ENCODE peak calls at places on chromosomes 16 and 17, in nine cellular contexts. T is GM23248; S is effector memory CD4-positive, alpha-beta T cell; B is mesendoderm; U is SJCRH30; I is prostate gland; J is iPS DF 6.9; R is CD8-positive, alpha-beta memory T cell; F is neuronal stem cell. M is an unnamed sample.
A peak's percentile ranks its signal among the peaks of the same experiment; 100 is the strongest.

GRCh38 chr16:2959206-2959605 is 4.9 kb upstream of the KREMEN2 start:
- DNase-seq in B (no peak), S (no peak), T (no peak), I (no peak), F (no peak), U (no peak), R (no peak), J (no peak), M (no peak)

GRCh38 chr16:58226790-58227189 is 28.9 kb upstream of the CSNK2A2 start:
- DNase-seq in J (no peak), I (no peak), B (no peak), S (no peak), F (no peak), U (no peak), R (no peak), T (no peak), M (no peak)

GRCh38 chr17:33474789-33475188 is 181.7 kb upstream of the ASIC2 start:
- DNase-seq in B (no peak), U (no peak), I (no peak), J (no peak), T (no peak), F (no peak), R (no peak), S (no peak), M (no peak)

GRCh38 chr17:41678411-41678906 is 10.2 kb upstream of the EIF1 start:
- DNase-seq in J (no peak), T (no peak), S (no peak), B (no peak), I (no peak), F (no peak), R (no peak), U (no peak), M (no peak)

GRCh38 chr17:4872786-4873185 is 26.6 kb upstream of the C17orf107 start:
- DNase-seq in J (no peak), F (no peak), T (no peak), I (no peak), U (no peak), S (no peak), B (no peak), R (no peak), M (no peak)

GRCh38 chr17:63293310-63293709 is 152.8 kb downstream of the CYB561 start:
- DNase-seq in I (no peak), B (no peak), F (no peak), S (no peak), U (no peak), T (peak; percentile 82), J (no peak), R (no peak), M (no peak)

GRCh38 chr17:1511756-1512321 is 4.6 kb downstream of the INPP5K start:
- DNase-seq in I (peak; percentile 70), S (no peak), B (no peak), J (no peak), U (no peak), F (no peak), R (no peak), T (peak; percentile 75), M (peak; percentile 79)

GRCh38 chr16:59573528-59574271 is 839.6 kb upstream of the GOT2 start:
- DNase-seq in T (peak; percentile 67), J (no peak), S (no peak), F (no peak), B (no peak), U (no peak), I (no peak), R (no peak), M (no peak)

GRCh38 chr17:82348434-82348833 is 10.6 kb upstream of the TEX19 start:
- DNase-seq in U (no peak), T (no peak), B (no peak), F (no peak), J (no peak), R (no peak), S (no peak), I (no peak), M (no peak)

GRCh38 chr17:82349287-82349701 is 9.8 kb upstream of the TEX19 start:
- DNase-seq in F (no peak), B (no peak), I (no peak), S (no peak), U (no peak), R (no peak), T (peak; percentile 58), J (no peak), M (no peak)

GRCh38 chr17:82346342-82347300 is 12.4 kb upstream of the TEX19 start:
- DNase-seq in S (no peak), U (no peak), I (no peak), R (no peak), J (no peak), F (no peak), T (no peak), B (no peak), M (no peak)

GRCh38 chr17:82350182-82351030 is 8.6 kb upstream of the TEX19 start:
- DNase-seq in T (no peak), J (no peak), U (peak; percentile 86), I (no peak), B (no peak), S (no peak), R (no peak), F (no peak), M (no peak)

GRCh38 chr17:82348866-82349265 is 10.2 kb upstream of the TEX19 start:
- DNase-seq in F (no peak), S (no peak), R (no peak), B (no peak), J (no peak), I (no peak), T (no peak), U (no peak), M (no peak)
- H3K4me3 ChIP-seq in F (no peak overlapping the region), S (no peak overlapping the region), R (no peak overlapping the region), B (no peak overlapping the region), J (no peak overlapping the region), I (no peak overlapping the region), T (peak overlapping the region; percentile 39), U (no peak overlapping the region), M (no peak overlapping the region)

GRCh38 chr16:49483651-49484451 is 110.2 kb downstream of the C16orf78 start:
- DNase-seq in I (no peak), J (no peak), F (no peak), T (no peak), B (no peak), U (no peak), S (no peak), R (no peak), M (no peak)

GRCh38 chr16:49484454-49484853 is 110.8 kb downstream of the C16orf78 start:
- DNase-seq in T (peak; percentile 36), J (no peak), R (no peak), U (peak; percentile 65), I (peak; percentile 22), F (peak; percentile 42), B (peak; percentile 73), S (no peak), M (peak; percentile 50)

GRCh38 chr16:49484936-49485335 is 111.3 kb downstream of the C16orf78 start:
- DNase-seq in U (no peak), T (no peak), R (no peak), B (no peak), S (no peak), I (no peak), J (no peak), F (no peak), M (no peak)

GRCh38 chr16:49483251-49483650 is 109.6 kb downstream of the C16orf78 start:
- DNase-seq in J (no peak), U (no peak), S (no peak), F (no peak), B (no peak), I (no peak), R (no peak), T (no peak), M (no peak)

GRCh38 chr16:49482690-49483089 is 109.1 kb downstream of the C16orf78 start:
- DNase-seq in S (no peak), U (no peak), T (no peak), I (no peak), R (peak; percentile 4), J (no peak), F (no peak), B (no peak), M (no peak)
- H3K27me3 ChIP-seq in S (peaks cover 3% of the 10 kb centered on the region), U (peaks cover 3% of the 10 kb centered on the region), T (peaks cover 18% of the 10 kb centered on the region), I (no peaks in the 10 kb centered on the region), R (no peaks in the 10 kb centered on the region), J (no peaks in the 10 kb centered on the region), F (no peaks in the 10 kb centered on the region), B (no peaks in the 10 kb centered on the region), M (peaks cover 5% of the 10 kb centered on the region)

DNA sequence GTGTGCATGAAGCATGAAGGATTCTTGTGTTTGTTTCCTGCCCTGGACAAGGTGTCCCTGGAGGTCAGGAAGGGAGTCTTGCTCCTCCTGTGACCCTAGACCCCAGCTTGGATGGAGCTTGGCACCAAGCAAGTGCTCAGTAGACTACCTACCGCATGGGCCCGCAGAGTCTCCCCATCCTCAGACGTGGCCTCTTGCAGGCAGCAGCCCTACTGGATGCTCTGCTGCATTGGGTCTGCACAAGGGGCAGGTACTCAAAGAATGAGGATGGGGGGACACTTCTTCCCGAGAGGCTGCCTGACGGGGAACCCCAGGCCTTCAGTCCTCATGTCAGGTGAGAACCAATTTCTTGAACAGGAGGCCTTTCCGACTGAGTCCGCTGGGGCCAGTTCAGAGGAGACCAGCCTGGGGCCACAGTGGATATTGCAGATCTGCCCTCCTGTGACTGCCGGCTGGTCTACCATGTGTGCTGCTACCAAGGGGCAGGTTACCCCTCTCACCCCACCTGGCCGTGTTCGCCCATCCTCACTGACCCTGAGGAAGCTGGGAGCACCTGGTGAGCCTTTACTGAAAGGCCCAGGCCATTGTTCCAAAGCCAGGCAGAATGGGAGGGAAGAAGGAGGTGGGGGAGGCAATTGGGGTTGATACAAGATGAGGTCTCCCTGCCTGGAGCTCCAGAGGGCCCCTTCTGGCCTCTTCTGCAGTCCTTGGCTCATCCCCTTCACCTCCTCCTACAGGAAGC is 206.3 kb downstream of the RAB11FIP4 start:
- DNase-seq in B (no peak), T (no peak), F (no peak), J (no peak), R (no peak), I (no peak), U (no peak), S (no peak), M (no peak)
- H3K27ac ChIP-seq in B (no peak overlapping the region), T (peak overlapping the region; percentile 85), F (no peak overlapping the region), J (no peak overlapping the region), R (no peak overlapping the region), I (no peak overlapping the region), U (no peak overlapping the region), S (no peak overlapping the region), M (no peak overlapping the region)

GRCh38 chr17:82237083-82237745 is 8.4 kb downstream of the SLC16A3 start:
- DNase-seq in R (peak; percentile 61), S (no peak), T (no peak), B (no peak), I (no peak), F (no peak), U (no peak), J (no peak), M (no peak)

GRCh38 chr17:82239401-82239925 is 10.6 kb downstream of the SLC16A3 start:
- DNase-seq in F (no peak), I (no peak), S (no peak), R (peak; percentile 43), J (no peak), B (no peak), T (peak; percentile 62), U (no peak), M (no peak)

GRCh38 chr17:82237746-82238561 is 9.1 kb downstream of the SLC16A3 start:
- DNase-seq in F (no peak), R (no peak), B (no peak), T (peak; percentile 58), U (no peak), J (no peak), I (no peak), S (no peak), M (peak; percentile 62)

GRCh38 chr17:82239926-82240505 is 11.2 kb downstream of the SLC16A3 start:
- DNase-seq in T (no peak), R (peak; percentile 45), U (no peak), J (no peak), I (no peak), B (no peak), S (no peak), F (no peak), M (no peak)

GRCh38 chr17:82238562-82239201 is 9.8 kb downstream of the SLC16A3 start:
- DNase-seq in B (no peak), U (peak; percentile 67), R (peak; percentile 78), F (no peak), J (no peak), S (peak; percentile 64), T (peak; percentile 92), I (peak; percentile 93), M (peak; percentile 95)
- H3K4me3 ChIP-seq in B (no peak overlapping the region), U (no peak overlapping the region), R (peak overlapping the region; percentile 58), F (no peak overlapping the region), J (no peak overlapping the region), S (peak overlapping the region; percentile 45), T (peak overlapping the region; percentile 18), I (no peak overlapping the region), M (peak overlapping the region; percentile 36)

M was measured in A673.